ENCODE peak calls at places on chromosomes 3 and 15, in ten cellular contexts. One of them, this sample, is unnamed.

GRCh38 chr3:14463330-14464216 is 61.2 kb downstream of the SLC6A6 start:
- DNase-seq in colonic mucosa: no peak
- DNase-seq in sigmoid colon: no peak
- DNase-seq in AG09309: no peak
- DNase-seq in nephron progenitor cell: peak; percentile 59
- DNase-seq in transverse colon: no peak
- DNase-seq in progenitor cell of endocrine pancreas: no peak
- DNase-seq in A673: no peak
- DNase-seq in dorsolateral prefrontal cortex: no peak
- DNase-seq in kidney epithelial cell: no peak
- DNase-seq in this sample: no peak

GRCh38 chr15:96331942-96332853 is 1.7 kb downstream of the NR2F2 start:
- DNase-seq in colonic mucosa: peak; percentile 53
- DNase-seq in sigmoid colon: peak; percentile 77
- DNase-seq in AG09309: no peak
- DNase-seq in nephron progenitor cell: peak; percentile 49
- DNase-seq in transverse colon: peak; percentile 41
- DNase-seq in progenitor cell of endocrine pancreas: no peak
- DNase-seq in A673: peak; percentile 67
- DNase-seq in dorsolateral prefrontal cortex: no peak
- DNase-seq in kidney epithelial cell: no peak
- DNase-seq in this sample: peak; percentile 47

GRCh38 chr3:66803206-66803605 is 194.9 kb upstream of the KBTBD8 start:
- DNase-seq in colonic mucosa: no peak
- DNase-seq in sigmoid colon: no peak
- DNase-seq in AG09309: no peak
- DNase-seq in nephron progenitor cell: no peak
- DNase-seq in transverse colon: no peak
- DNase-seq in progenitor cell of endocrine pancreas: no peak
- DNase-seq in A673: peak; percentile 78
- DNase-seq in dorsolateral prefrontal cortex: no peak
- DNase-seq in kidney epithelial cell: no peak
- DNase-seq in this sample: no peak

GRCh38 chr3:11195721-11196332 is 41.5 kb downstream of the HRH1 start:
- DNase-seq in colonic mucosa: no peak
- DNase-seq in sigmoid colon: no peak
- DNase-seq in AG09309: no peak
- DNase-seq in nephron progenitor cell: no peak
- DNase-seq in transverse colon: no peak
- DNase-seq in progenitor cell of endocrine pancreas: no peak
- DNase-seq in A673: peak; percentile 14
- DNase-seq in dorsolateral prefrontal cortex: no peak
- DNase-seq in kidney epithelial cell: no peak
- DNase-seq in this sample: no peak

GRCh38 chr3:177610677-177611654 is 413.7 kb upstream of the TBL1XR1 start:
- DNase-seq in colonic mucosa: peak; percentile 90
- DNase-seq in sigmoid colon: no peak
- DNase-seq in AG09309: no peak
- DNase-seq in nephron progenitor cell: no peak
- DNase-seq in transverse colon: peak; percentile 66
- DNase-seq in progenitor cell of endocrine pancreas: no peak
- DNase-seq in A673: no peak
- DNase-seq in dorsolateral prefrontal cortex: no peak
- DNase-seq in kidney epithelial cell: no peak
- DNase-seq in this sample: peak; percentile 88

GRCh38 chr3:40779039-40779438 is 254.3 kb downstream of the ZNF621 start:
- DNase-seq in colonic mucosa: no peak
- DNase-seq in sigmoid colon: no peak
- DNase-seq in AG09309: no peak
- DNase-seq in nephron progenitor cell: no peak
- DNase-seq in transverse colon: no peak
- DNase-seq in progenitor cell of endocrine pancreas: no peak
- DNase-seq in A673: no peak
- DNase-seq in dorsolateral prefrontal cortex: no peak
- DNase-seq in kidney epithelial cell: no peak
- DNase-seq in this sample: no peak

GRCh38 chr15:78629716-78630065 is 8.9 kb upstream of the CHRNA3 start:
- DNase-seq in colonic mucosa: no peak
- DNase-seq in sigmoid colon: no peak
- DNase-seq in AG09309: no peak
- DNase-seq in nephron progenitor cell: no peak
- DNase-seq in transverse colon: no peak
- DNase-seq in progenitor cell of endocrine pancreas: no peak
- DNase-seq in A673: no peak
- DNase-seq in dorsolateral prefrontal cortex: no peak
- DNase-seq in kidney epithelial cell: no peak
- DNase-seq in this sample: no peak

GRCh38 chr3:44974406-44974805 is 1.6 kb downstream of the ZDHHC3 start:
- DNase-seq in colonic mucosa: peak; percentile 84
- DNase-seq in sigmoid colon: no peak
- DNase-seq in AG09309: no peak
- DNase-seq in nephron progenitor cell: no peak
- DNase-seq in transverse colon: peak; percentile 74
- DNase-seq in progenitor cell of endocrine pancreas: no peak
- DNase-seq in A673: no peak
- DNase-seq in dorsolateral prefrontal cortex: no peak
- DNase-seq in kidney epithelial cell: no peak
- DNase-seq in this sample: no peak

GRCh38 chr15:40454904-40455391 is 14.2 kb downstream of the BAHD1 start:
- DNase-seq in colonic mucosa: no peak
- DNase-seq in sigmoid colon: no peak
- DNase-seq in AG09309: no peak
- DNase-seq in nephron progenitor cell: no peak
- DNase-seq in transverse colon: no peak
- DNase-seq in progenitor cell of endocrine pancreas: no peak
- DNase-seq in A673: no peak
- DNase-seq in dorsolateral prefrontal cortex: no peak
- DNase-seq in kidney epithelial cell: no peak
- DNase-seq in this sample: no peak

GRCh38 chr3:43770426-43771103 is 79.8 kb downstream of the ABHD5 start:
- DNase-seq in colonic mucosa: peak; percentile 57
- DNase-seq in sigmoid colon: peak; percentile 73
- DNase-seq in AG09309: no peak
- DNase-seq in nephron progenitor cell: no peak
- DNase-seq in transverse colon: peak; percentile 69
- DNase-seq in progenitor cell of endocrine pancreas: no peak
- DNase-seq in A673: no peak
- DNase-seq in dorsolateral prefrontal cortex: no peak
- DNase-seq in kidney epithelial cell: no peak
- DNase-seq in this sample: peak; percentile 48

GRCh38 chr3:152853196-152853595 is 18.3 kb downstream of the P2RY1 start:
- DNase-seq in colonic mucosa: no peak
- DNase-seq in sigmoid colon: no peak
- DNase-seq in AG09309: no peak
- DNase-seq in nephron progenitor cell: no peak
- DNase-seq in transverse colon: no peak
- DNase-seq in progenitor cell of endocrine pancreas: no peak
- DNase-seq in A673: no peak
- DNase-seq in dorsolateral prefrontal cortex: no peak
- DNase-seq in kidney epithelial cell: no peak
- DNase-seq in this sample: no peak

DNA sequence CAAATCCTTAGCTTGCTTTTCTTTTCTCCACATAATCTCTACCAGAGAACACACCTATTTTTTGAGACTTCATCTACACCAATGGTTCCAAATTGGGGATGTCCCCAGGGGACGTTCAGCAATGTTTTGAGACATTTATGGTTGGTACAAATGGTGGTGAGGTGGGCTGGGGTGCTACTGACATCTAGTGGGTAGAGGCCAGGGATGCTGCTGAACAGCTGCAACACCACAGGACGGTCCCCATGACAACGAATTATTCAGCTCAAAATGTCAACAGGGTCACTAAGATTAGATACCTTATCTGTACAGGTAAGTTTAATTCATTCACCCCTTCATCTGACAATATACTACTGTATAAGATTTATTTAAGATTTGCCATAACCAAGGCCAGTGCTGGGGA is 14.4 kb downstream of the GK5 start:
- DNase-seq in colonic mucosa: no peak
- DNase-seq in sigmoid colon: no peak
- DNase-seq in AG09309: no peak
- DNase-seq in nephron progenitor cell: no peak
- DNase-seq in transverse colon: no peak
- DNase-seq in progenitor cell of endocrine pancreas: no peak
- DNase-seq in A673: peak; percentile 45
- DNase-seq in dorsolateral prefrontal cortex: no peak
- DNase-seq in kidney epithelial cell: no peak
- DNase-seq in this sample: no peak
- TF ChIP-seq CTCF in colonic mucosa: no peak
- TF ChIP-seq CTCF in sigmoid colon: no peak
- TF ChIP-seq CTCF in AG09309: no peak
- TF ChIP-seq CTCF in nephron progenitor cell: peak; percentile 33
- TF ChIP-seq CTCF in transverse colon: no peak
- TF ChIP-seq CTCF in progenitor cell of endocrine pancreas: peak; percentile 50
- TF ChIP-seq CTCF in A673: peak; percentile 45
- TF ChIP-seq CTCF in dorsolateral prefrontal cortex: peak; percentile 17
- TF ChIP-seq CTCF in kidney epithelial cell: peak; percentile 35
- TF ChIP-seq CTCF in this sample: no peak

GRCh38 chr3:126888186-126888760 is 94.6 kb upstream of the PLXNA1 start:
- DNase-seq in colonic mucosa: no peak
- DNase-seq in sigmoid colon: no peak
- DNase-seq in AG09309: no peak
- DNase-seq in nephron progenitor cell: no peak
- DNase-seq in transverse colon: no peak
- DNase-seq in progenitor cell of endocrine pancreas: no peak
- DNase-seq in A673: no peak
- DNase-seq in dorsolateral prefrontal cortex: no peak
- DNase-seq in kidney epithelial cell: no peak
- DNase-seq in this sample: no peak

GRCh38 chr3:126887686-126888085 is 95.2 kb upstream of the PLXNA1 start:
- DNase-seq in colonic mucosa: no peak
- DNase-seq in sigmoid colon: no peak
- DNase-seq in AG09309: no peak
- DNase-seq in nephron progenitor cell: no peak
- DNase-seq in transverse colon: no peak
- DNase-seq in progenitor cell of endocrine pancreas: no peak
- DNase-seq in A673: no peak
- DNase-seq in dorsolateral prefrontal cortex: no peak
- DNase-seq in kidney epithelial cell: no peak
- DNase-seq in this sample: no peak

GRCh38 chr3:126883241-126883640 is 99.7 kb upstream of the PLXNA1 start:
- DNase-seq in colonic mucosa: no peak
- DNase-seq in sigmoid colon: no peak
- DNase-seq in AG09309: peak; percentile 11
- DNase-seq in nephron progenitor cell: no peak
- DNase-seq in transverse colon: no peak
- DNase-seq in progenitor cell of endocrine pancreas: no peak
- DNase-seq in A673: peak; percentile 9
- DNase-seq in dorsolateral prefrontal cortex: no peak
- DNase-seq in kidney epithelial cell: no peak
- DNase-seq in this sample: no peak

GRCh38 chr3:126885425-126885824 is 97.5 kb upstream of the PLXNA1 start:
- DNase-seq in colonic mucosa: no peak
- DNase-seq in sigmoid colon: no peak
- DNase-seq in AG09309: no peak
- DNase-seq in nephron progenitor cell: no peak
- DNase-seq in transverse colon: no peak
- DNase-seq in progenitor cell of endocrine pancreas: no peak
- DNase-seq in A673: no peak
- DNase-seq in dorsolateral prefrontal cortex: no peak
- DNase-seq in kidney epithelial cell: no peak
- DNase-seq in this sample: no peak

DNA sequence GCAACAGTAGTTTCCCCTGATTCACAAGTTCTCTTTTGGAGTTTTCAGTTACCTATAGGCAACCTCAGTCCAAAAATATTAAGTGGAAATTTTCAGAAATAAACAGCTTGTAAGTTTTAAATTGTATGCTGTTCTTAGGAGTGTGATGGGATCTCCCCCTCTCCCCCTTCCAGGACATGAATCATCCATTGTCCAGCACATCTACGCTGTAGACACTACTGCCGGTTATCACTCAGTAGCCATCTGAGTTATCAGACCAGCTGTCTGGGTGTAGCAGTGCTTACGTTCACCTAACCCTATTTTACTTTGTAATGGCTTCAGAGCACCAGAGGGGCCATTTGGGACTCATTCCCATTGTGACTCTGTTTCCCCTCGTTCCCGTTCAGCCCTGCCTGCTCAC is 96.7 kb upstream of the PLXNA1 start:
- DNase-seq in colonic mucosa: no peak
- DNase-seq in sigmoid colon: no peak
- DNase-seq in AG09309: no peak
- DNase-seq in nephron progenitor cell: no peak
- DNase-seq in transverse colon: no peak
- DNase-seq in progenitor cell of endocrine pancreas: no peak
- DNase-seq in A673: no peak
- DNase-seq in dorsolateral prefrontal cortex: no peak
- DNase-seq in kidney epithelial cell: no peak
- DNase-seq in this sample: no peak
- TF ChIP-seq CTCF in colonic mucosa: no peak
- TF ChIP-seq CTCF in sigmoid colon: no peak
- TF ChIP-seq CTCF in AG09309: no peak
- TF ChIP-seq CTCF in nephron progenitor cell: no peak
- TF ChIP-seq CTCF in transverse colon: no peak
- TF ChIP-seq CTCF in progenitor cell of endocrine pancreas: no peak
- TF ChIP-seq CTCF in A673: no peak
- TF ChIP-seq CTCF in dorsolateral prefrontal cortex: no peak
- TF ChIP-seq CTCF in kidney epithelial cell: no peak
- TF ChIP-seq CTCF in this sample: no peak

DNA sequence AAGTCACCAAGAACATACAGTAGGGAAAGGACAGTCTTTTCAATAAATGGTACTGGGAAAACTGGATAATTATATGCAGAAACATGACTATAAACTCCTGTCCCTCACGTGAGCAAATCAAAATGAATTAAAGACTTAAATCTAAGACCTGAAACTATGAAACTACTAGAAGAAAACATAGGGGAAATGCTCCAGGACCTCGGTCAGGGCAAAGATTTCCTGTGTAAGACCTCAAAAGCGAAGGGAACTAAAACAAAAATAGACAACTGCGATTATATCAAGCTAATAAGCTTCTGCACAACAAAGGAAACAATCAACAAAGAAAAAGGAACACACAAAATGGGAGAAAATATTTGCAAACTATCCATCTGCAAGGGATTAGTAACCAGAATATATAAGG is 62.7 kb downstream of the CRYGS start:
- DNase-seq in colonic mucosa: no peak
- DNase-seq in sigmoid colon: no peak
- DNase-seq in AG09309: no peak
- DNase-seq in nephron progenitor cell: no peak
- DNase-seq in transverse colon: no peak
- DNase-seq in progenitor cell of endocrine pancreas: no peak
- DNase-seq in A673: no peak
- DNase-seq in dorsolateral prefrontal cortex: no peak
- DNase-seq in kidney epithelial cell: no peak
- DNase-seq in this sample: no peak
- TF ChIP-seq CTCF in colonic mucosa: no peak
- TF ChIP-seq CTCF in sigmoid colon: no peak
- TF ChIP-seq CTCF in AG09309: no peak
- TF ChIP-seq CTCF in nephron progenitor cell: no peak
- TF ChIP-seq CTCF in transverse colon: no peak
- TF ChIP-seq CTCF in progenitor cell of endocrine pancreas: no peak
- TF ChIP-seq CTCF in A673: no peak
- TF ChIP-seq CTCF in dorsolateral prefrontal cortex: no peak
- TF ChIP-seq CTCF in kidney epithelial cell: no peak
- TF ChIP-seq CTCF in this sample: no peak

DNA sequence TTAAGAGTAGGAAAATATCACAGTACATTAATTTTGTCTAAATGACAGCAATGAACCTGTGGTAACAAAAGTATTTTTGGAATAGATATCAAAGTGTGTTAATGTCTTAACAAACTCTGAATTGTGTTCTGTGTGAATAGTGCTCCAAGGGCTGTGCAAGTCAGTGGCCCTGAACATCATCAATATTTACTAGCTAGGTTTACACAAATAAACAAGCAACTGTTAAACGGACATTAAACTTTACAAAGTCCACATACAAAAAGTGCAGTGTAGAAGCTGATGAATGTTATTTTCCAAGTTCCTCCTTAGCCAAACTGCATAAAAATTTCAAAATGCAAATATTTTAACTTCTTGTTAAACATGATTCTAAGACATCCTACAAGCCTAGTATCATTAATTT is 2.1 kb upstream of the GTF2A2 start:
- DNase-seq in colonic mucosa: no peak
- DNase-seq in sigmoid colon: no peak
- DNase-seq in AG09309: no peak
- DNase-seq in nephron progenitor cell: no peak
- DNase-seq in transverse colon: no peak
- DNase-seq in progenitor cell of endocrine pancreas: no peak
- DNase-seq in A673: no peak
- DNase-seq in dorsolateral prefrontal cortex: no peak
- DNase-seq in kidney epithelial cell: no peak
- DNase-seq in this sample: no peak
- TF ChIP-seq CTCF in colonic mucosa: no peak
- TF ChIP-seq CTCF in sigmoid colon: no peak
- TF ChIP-seq CTCF in AG09309: no peak
- TF ChIP-seq CTCF in nephron progenitor cell: no peak
- TF ChIP-seq CTCF in transverse colon: no peak
- TF ChIP-seq CTCF in progenitor cell of endocrine pancreas: no peak
- TF ChIP-seq CTCF in A673: no peak
- TF ChIP-seq CTCF in dorsolateral prefrontal cortex: no peak
- TF ChIP-seq CTCF in kidney epithelial cell: no peak
- TF ChIP-seq CTCF in this sample: no peak